ENCODE peak calls at places on chromosomes 7 and 10, in eight cellular contexts. U is amygdala, O is hypothalamus, R is astrocyte of the cerebellum, I is nephron progenitor cell, B is T-helper 1 cell, J is GM03348, G is retina. Z is an unnamed sample.

GRCh38 chr10:124414077-124414476 is 4.6 kb downstream of the OAT start:
- DNase-seq in G (no peak), O (no peak), B (no peak), R (no peak), I (no peak), J (peak; percentile 58), U (no peak), Z (no peak)

GRCh38 chr7:141231018-141231792 is 157.3 kb downstream of the TMEM178B start:
- DNase-seq in G (no peak), O (no peak), J (peak; percentile 13), R (peak; percentile 13), I (peak; percentile 33), B (no peak), U (peak; percentile 5), Z (no peak)

GRCh38 chr7:84669177-84669732 is 474.7 kb upstream of the SEMA3A start:
- DNase-seq in R (no peak), J (no peak), O (no peak), G (no peak), I (no peak), U (no peak), B (no peak), Z (no peak)

GRCh38 chr7:134041477-134041876 is 85.7 kb upstream of the LRGUK start:
- DNase-seq in I (no peak), U (no peak), B (no peak), O (no peak), J (no peak), G (no peak), R (no peak), Z (no peak)

GRCh38 chr10:92405006-92405924 is 114.3 kb downstream of the MARCHF5 start:
- DNase-seq in G (no peak), I (peak; percentile 26), J (no peak), B (no peak), R (no peak), U (no peak), O (no peak), Z (no peak)

GRCh38 chr10:21194510-21194993 is 297.4 kb upstream of the NEBL start:
- DNase-seq in J (no peak), R (no peak), G (no peak), U (no peak), I (no peak), O (no peak), B (no peak), Z (no peak)

GRCh38 chr10:62373995-62374861 is at the start of gene ZNF365:
- DNase-seq in B (peak; percentile 38), G (peak; percentile 79), I (peak; percentile 73), J (peak; percentile 60), U (peak; percentile 59), R (no peak), O (no peak), Z (no peak)

GRCh38 chr7:149638566-149639320 is 134.6 kb downstream of the ZNF467 start:
- DNase-seq in J (no peak), I (no peak), G (no peak), B (no peak), R (no peak), O (no peak), U (no peak), Z (no peak)

GRCh38 chr7:24715171-24715570 is 42.1 kb downstream of the GSDME start:
- DNase-seq in J (no peak), O (no peak), R (no peak), G (no peak), I (no peak), U (no peak), B (no peak), Z (no peak)

GRCh38 chr10:62437696-62438095 is 63.5 kb downstream of the ZNF365 start:
- DNase-seq in O (no peak), J (peak; percentile 63), I (peak; percentile 25), G (peak; percentile 55), B (peak; percentile 51), U (no peak), R (peak; percentile 75), Z (no peak)

GRCh38 chr10:100009283-100009792 is 409 bp downstream of the DNMBP start:
- DNase-seq in J (no peak), I (no peak), O (peak; percentile 37), G (peak; percentile 84), B (no peak), R (no peak), U (peak; percentile 53), Z (no peak)

GRCh38 chr10:29386347-29386999 is 97.6 kb downstream of the LYZL1 start:
- DNase-seq in U (no peak), I (peak; percentile 25), J (peak; percentile 54), O (no peak), B (peak; percentile 11), R (no peak), G (peak; percentile 58), Z (no peak)

GRCh38 chr10:61627266-61627665 is 35.5 kb upstream of the CABCOCO1 start:
- DNase-seq in G (no peak), U (no peak), R (peak; percentile 52), O (no peak), J (no peak), B (no peak), I (no peak), Z (no peak)

GRCh38 chr7:36994456-36995112 is 270.3 kb upstream of the AOAH start:
- DNase-seq in G (no peak), I (no peak), J (peak; percentile 9), R (no peak), U (no peak), B (no peak), O (no peak), Z (no peak)

GRCh38 chr7:45256775-45257174 is 99.2 kb downstream of the RAMP3 start:
- DNase-seq in G (no peak), B (no peak), J (no peak), O (no peak), U (no peak), I (no peak), R (no peak), Z (no peak)

GRCh38 chr10:75179657-75180177 is 30.9 kb upstream of the VDAC2 start:
- DNase-seq in U (no peak), O (no peak), G (no peak), B (no peak), I (no peak), J (no peak), R (no peak), Z (no peak)

GRCh38 chr7:54985405-54986360 is 33.1 kb upstream of the EGFR start:
- DNase-seq in I (no peak), R (peak; percentile 9), O (no peak), U (no peak), B (no peak), J (peak; percentile 75), G (no peak), Z (no peak)

GRCh38 chr7:73437091-73437490 is 3.5 kb downstream of the FZD9 start:
- DNase-seq in J (no peak), G (no peak), U (no peak), R (no peak), B (no peak), O (no peak), I (no peak), Z (no peak)

GRCh38 chr7:44057849-44058758 is 7.3 kb downstream of the PGAM2 start:
- DNase-seq in U (no peak), G (no peak), I (no peak), R (no peak), B (no peak), O (no peak), J (no peak), Z (no peak)

GRCh38 chr10:77637986-77638765 is 568 bp upstream of the KCNMA1 start:
- DNase-seq in U (no peak), I (peak; percentile 74), R (no peak), B (no peak), G (peak; percentile 81), J (peak; percentile 74), O (no peak), Z (no peak)

GRCh38 chr10:95290446-95290800 is 380 bp downstream of the PDLIM1 start:
- DNase-seq in I (peak; percentile 57), G (no peak), O (no peak), R (no peak), U (no peak), B (no peak), J (peak; percentile 37), Z (no peak)

GRCh38 chr7:27576360-27576944 is 86.2 kb downstream of the HIBADH start:
- DNase-seq in O (no peak), U (no peak), I (peak; percentile 11), R (peak; percentile 23), G (no peak), J (peak; percentile 54), B (peak; percentile 11), Z (peak; percentile 15)

GRCh38 chr7:50782376-50783208 is at the start of gene GRB10:
- DNase-seq in O (peak; percentile 37), B (no peak), J (peak; percentile 84), U (peak; percentile 37), R (no peak), I (peak; percentile 65), G (peak; percentile 87), Z (no peak)

GRCh38 chr10:89904755-89905154 is 203.4 kb downstream of the KIF20B start:
- DNase-seq in R (no peak), O (no peak), G (no peak), U (no peak), B (peak; percentile 23), I (no peak), J (no peak), Z (no peak)

GRCh38 chr10:28331821-28332220 is 29.0 kb upstream of the MPP7 start:
- DNase-seq in I (no peak), G (no peak), U (no peak), B (no peak), J (peak; percentile 68), R (peak; percentile 83), O (no peak), Z (no peak)

GRCh38 chr10:28410420-28411135 is 107.7 kb upstream of the MPP7 start:
- DNase-seq in G (no peak), U (no peak), O (no peak), J (no peak), B (no peak), R (no peak), I (no peak), Z (no peak)

GRCh38 chr7:151990567-151990966 is 34.3 kb downstream of the GALNTL5 start:
- DNase-seq in O (no peak), B (no peak), R (no peak), U (no peak), J (no peak), G (no peak), I (no peak), Z (no peak)

GRCh38 chr10:69320521-69320920 is 42.2 kb downstream of the HK1 start:
- DNase-seq in J (no peak), U (no peak), B (no peak), I (no peak), R (no peak), G (no peak), O (no peak), Z (no peak)

GRCh38 chr7:15330943-15331342 is 230.9 kb downstream of the AGMO start:
- DNase-seq in B (no peak), R (no peak), J (no peak), G (no peak), U (no peak), O (no peak), I (no peak), Z (no peak)

GRCh38 chr10:70192325-70192966 is 22.1 kb upstream of the SAR1A start:
- DNase-seq in U (no peak), B (no peak), I (no peak), J (no peak), G (no peak), R (no peak), O (no peak), Z (no peak)